ENCODE peak calls at places on chromosomes 1 and 21, in five cellular contexts. A is A549, Y is GM12878, D is K562, F is HepG2. H is an unnamed sample.
A peak's percentile ranks its signal among the peaks of the same experiment; 100 is the strongest.

GRCh38 chr1:26887125-26887524 is 3.0 kb downstream of the GPN2 start:
- DNase-seq in D (no peak), Y (no peak), F (no peak), A (peak; percentile 46), H (peak; percentile 66)

GRCh38 chr1:154943649-154944421 is 7.3 kb upstream of the PMVK start:
- DNase-seq in F (no peak), A (peak; percentile 42), Y (no peak), D (peak; percentile 54), H (peak; percentile 79)

GRCh38 chr1:245336149-245336983 is 181.6 kb downstream of the KIF26B start:
- DNase-seq in Y (no peak), F (no peak), D (no peak), A (no peak), H (peak; percentile 32)

GRCh38 chr1:13725714-13726175 is 25.8 kb downstream of the PRDM2 start:
- DNase-seq in F (peak; percentile 20), A (peak; percentile 21), Y (no peak), D (no peak), H (peak; percentile 51)

GRCh38 chr21:33189237-33189636 is 40.5 kb upstream of the IFNAR2 start:
- DNase-seq in Y (no peak), A (no peak), F (no peak), D (no peak), H (no peak)

GRCh38 chr1:153509729-153510354 is 25.9 kb downstream of the S100A6 start:
- DNase-seq in Y (no peak), F (peak; percentile 37), A (peak; percentile 72), D (peak; percentile 68), H (peak; percentile 74)

GRCh38 chr1:228511539-228512445 is 24.6 kb downstream of the RNF187 start:
- DNase-seq in A (no peak), F (no peak), D (no peak), Y (no peak), H (no peak)

GRCh38 chr1:31836638-31837037 is 20.8 kb upstream of the SPOCD1 start:
- DNase-seq in Y (no peak), F (no peak), A (no peak), D (no peak), H (no peak)

GRCh38 chr1:205262706-205263105 is 35.0 kb downstream of the TMCC2 start:
- DNase-seq in F (no peak), Y (no peak), D (no peak), A (no peak), H (no peak)

GRCh38 chr1:181504294-181505115 is 21.2 kb downstream of the CACNA1E start:
- DNase-seq in F (peak; percentile 48), D (peak; percentile 65), Y (peak; percentile 74), A (peak; percentile 51), H (peak; percentile 86)

GRCh38 chr1:53303651-53304515 is 24.0 kb downstream of the LRP8 start:
- DNase-seq in A (no peak), F (no peak), D (no peak), Y (no peak), H (no peak)

GRCh38 chr1:150464422-150464826 is 22.8 kb upstream of the TARS2 start:
- DNase-seq in A (peak; percentile 72), D (peak; percentile 79), Y (no peak), F (peak; percentile 51), H (peak; percentile 86)
- TF ChIP-seq JUNB in A (no peak), D (no peak), Y (no peak), F (no peak), H (no peak)

DNA sequence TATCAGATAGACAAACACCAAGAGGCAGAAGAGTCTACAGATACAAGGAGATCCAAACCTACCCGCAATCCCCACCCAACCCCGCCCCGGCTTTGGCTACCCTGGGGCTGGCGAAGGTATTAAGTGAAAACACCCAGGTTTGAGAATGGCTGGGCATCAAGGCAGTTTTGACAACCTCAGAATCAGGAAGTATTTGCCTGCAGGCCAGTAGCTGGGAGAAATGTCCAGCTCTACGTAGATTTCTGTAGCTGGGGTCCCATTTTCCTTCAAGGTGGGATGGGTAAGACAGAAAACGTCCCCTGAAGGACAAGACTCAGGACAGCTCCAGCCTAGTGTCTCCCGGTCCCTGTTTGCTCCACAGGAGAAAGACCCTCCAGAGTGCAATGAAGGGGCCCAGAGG is 101.8 kb upstream of the ERG start:
- DNase-seq in A (no peak), F (no peak), D (no peak), Y (no peak), H (no peak)
- H3K27ac ChIP-seq in A (no peak overlapping the region), F (no peak overlapping the region), D (no peak overlapping the region), Y (no peak overlapping the region), H (no peak overlapping the region)

DNA sequence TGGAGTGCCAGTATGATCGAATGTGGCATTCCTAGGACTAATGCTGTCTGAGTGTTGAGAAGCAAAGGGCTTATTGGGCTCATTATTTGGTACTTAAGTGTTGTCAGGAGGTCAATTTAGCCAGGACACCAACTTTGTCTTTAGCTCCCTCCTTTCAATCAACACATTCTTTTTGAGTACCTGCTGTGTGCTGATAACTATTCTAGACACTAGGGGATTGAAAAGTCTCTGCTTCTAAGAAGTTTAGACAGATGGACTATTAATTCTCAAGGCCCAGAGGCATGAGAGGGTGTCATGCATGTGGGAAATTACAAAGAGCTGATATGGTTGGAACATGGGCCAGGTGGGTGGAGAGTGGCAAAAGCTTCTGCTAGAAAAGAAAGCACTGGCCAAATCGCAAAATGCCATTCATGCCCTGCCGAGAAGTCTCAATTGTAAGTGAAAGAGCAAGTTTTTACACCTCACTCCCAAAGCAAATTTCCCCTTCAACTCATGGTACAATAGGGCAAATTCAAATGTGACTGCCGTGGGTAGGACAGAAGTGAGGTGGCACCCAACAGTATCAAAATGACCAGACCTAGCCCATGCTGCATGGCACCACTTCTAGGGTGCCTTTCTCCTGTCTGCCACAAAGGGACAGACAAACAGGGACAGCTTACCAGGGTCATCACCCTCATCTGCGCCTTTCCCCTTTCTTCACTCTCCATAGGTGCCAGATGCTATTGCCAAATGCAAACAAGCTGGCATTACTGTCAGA is 53.6 kb upstream of the LAX1 start:
- DNase-seq in Y (no peak), A (no peak), D (no peak), F (no peak), H (no peak)
- TF ChIP-seq REST in Y (no peak), A (no peak), D (no peak), F (no peak), H (no peak)

GRCh38 chr1:60857851-60858250 is 224.5 kb upstream of the NFIA start:
- DNase-seq in Y (no peak), D (no peak), F (no peak), A (no peak), H (no peak)
- TF ChIP-seq JUNB in Y (no peak), D (no peak), F (no peak), A (no peak), H (no peak)

GRCh38 chr1:160628799-160629263 is 18.0 kb downstream of the SLAMF1 start:
- DNase-seq in Y (no peak), F (no peak), D (no peak), A (no peak), H (no peak)
- H3K27ac ChIP-seq in Y (peak overlapping the region; percentile 10), F (no peak overlapping the region), D (no peak overlapping the region), A (no peak overlapping the region), H (no peak overlapping the region)

DNA sequence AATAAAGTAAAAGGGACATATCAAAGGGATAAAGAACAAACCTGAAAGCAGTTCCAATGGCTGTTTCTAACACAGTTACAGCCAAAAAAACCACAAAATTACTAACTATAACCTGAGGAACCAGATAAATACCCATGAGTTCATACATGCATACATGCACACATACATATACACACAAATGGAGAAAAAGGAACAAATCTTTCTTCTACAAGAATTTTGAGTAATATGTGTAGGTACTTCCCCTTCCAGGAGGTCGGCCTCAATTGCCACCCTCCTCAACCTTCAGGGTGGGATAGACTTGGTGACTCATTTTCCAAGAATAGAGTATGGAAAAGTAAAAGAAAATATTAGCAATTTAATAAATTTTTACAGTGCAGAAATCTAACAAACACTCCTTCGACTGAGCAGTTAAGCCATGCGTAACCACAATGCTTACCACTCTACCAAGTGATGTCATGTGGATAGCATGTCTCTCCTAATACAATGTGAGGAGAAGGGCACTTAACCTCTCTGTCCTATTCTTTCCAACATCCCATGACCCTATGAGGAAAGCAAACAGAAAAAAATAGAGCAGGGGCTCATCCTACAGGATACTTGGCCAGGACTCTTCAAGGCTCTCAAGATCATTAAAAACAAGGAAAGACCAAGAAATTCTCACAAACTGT is 243.0 kb upstream of the RUNX1 start:
- DNase-seq in A (no peak), F (no peak), Y (no peak), D (no peak), H (no peak)
- TF ChIP-seq REST in A (no peak), F (no peak), Y (no peak), D (no peak), H (no peak)

DNA sequence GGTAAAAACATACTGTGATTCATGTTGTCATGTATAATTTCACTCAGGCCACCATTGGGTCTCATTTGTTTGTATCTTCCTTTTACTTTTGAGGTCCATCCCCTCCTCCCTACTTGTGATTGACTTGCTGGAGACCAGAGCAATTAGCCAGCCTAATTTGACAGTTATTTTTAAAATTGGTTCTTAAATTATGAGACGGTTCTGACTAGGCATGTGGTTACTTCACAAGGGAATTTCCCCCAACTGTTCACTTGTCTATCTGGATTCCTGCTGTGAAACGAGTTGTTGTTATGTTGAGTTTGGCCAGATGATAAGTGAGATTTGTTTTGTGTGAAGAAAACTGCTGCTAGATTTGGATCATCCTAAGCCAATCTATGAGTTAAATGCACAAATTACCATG is 359.1 kb downstream of the BARHL2 start:
- DNase-seq in D (no peak), F (no peak), A (no peak), Y (peak; percentile 42), H (no peak)
- TF ChIP-seq JUNB in D (no peak), F (no peak), A (no peak), Y (peak; percentile 62), H (no peak)